ENCODE peak calls at places on chromosomes 1 and 21, in ten cellular contexts. D is cardiac muscle cell; C is adrenal gland; B is A549; Q is CD8-positive, alpha-beta T cell; G is uterus; K is Panc1; P is endodermal cell; F is sigmoid colon; Y is stomach. T is an unnamed sample.

GRCh38 chr1:219294251-219294650 is 120.6 kb downstream of the LYPLAL1 start:
- DNase-seq in K (no peak), Q (no peak), P (no peak), G (no peak), D (no peak), Y (no peak), C (no peak), F (no peak), B (no peak), T (no peak)

GRCh38 chr1:237799762-237800474 is 90.8 kb downstream of the ZP4 start:
- DNase-seq in Y (peak), G (no peak), C (peak), K (no peak), P (peak), B (peak), D (peak), F (no peak), Q (no peak), T (no peak)

GRCh38 chr1:33459766-33460543 is 12.5 kb upstream of the ZSCAN20 start:
- DNase-seq in G (no peak), Q (no peak), P (no peak), D (no peak), Y (no peak), B (no peak), K (no peak), C (no peak), F (no peak), T (no peak)

GRCh38 chr1:155079487-155080249 is 1.0 kb downstream of the EFNA3 start:
- DNase-seq in B (no peak), K (no peak), P (peak), F (peak), C (no peak), Q (no peak), D (peak), G (no peak), Y (no peak), T (no peak)

GRCh38 chr1:104671684-104672353 is 922.1 kb downstream of the AMY1C start:
- DNase-seq in Y (no peak), F (no peak), P (no peak), D (peak), K (no peak), Q (no peak), C (no peak), B (no peak), G (no peak), T (no peak)

GRCh38 chr1:209652873-209653401 is 712 bp upstream of the LAMB3 start:
- DNase-seq in K (no peak), B (no peak), C (peak), D (peak), P (peak), Y (peak), F (peak), G (no peak), Q (no peak), T (no peak)

GRCh38 chr21:16707274-16707673 is 805.6 kb upstream of the CXADR start:
- DNase-seq in D (no peak), C (no peak), B (no peak), G (no peak), P (no peak), F (no peak), K (no peak), Y (no peak), Q (no peak), T (no peak)

GRCh38 chr1:50949286-50949982 is 10.6 kb downstream of the FAF1 start:
- DNase-seq in B (no peak), Q (no peak), P (no peak), F (no peak), K (no peak), D (no peak), G (no peak), Y (no peak), C (no peak), T (no peak)

GRCh38 chr1:201348211-201348566 is 29.3 kb downstream of the TNNT2 start:
- DNase-seq in Y (peak), Q (no peak), G (no peak), D (peak), K (no peak), P (peak), F (no peak), C (peak), B (peak), T (no peak)

GRCh38 chr21:33971492-33972013 is 55.9 kb upstream of the ATP5PO start:
- DNase-seq in D (no peak), K (peak), C (no peak), P (peak), B (no peak), F (no peak), G (no peak), Y (no peak), Q (no peak), T (no peak)

GRCh38 chr1:70685300-70686286 is 274.5 kb downstream of the CTH start:
- DNase-seq in Q (no peak), B (peak), Y (peak), F (peak), C (peak), D (peak), P (peak), K (peak), G (peak), T (peak)

GRCh38 chr21:14451520-14451919 is 68.6 kb upstream of the HSPA13 start:
- DNase-seq in P (no peak), G (no peak), F (no peak), K (no peak), Q (no peak), Y (no peak), D (no peak), C (no peak), B (no peak), T (no peak)

GRCh38 chr1:32486463-32487113 is 21.7 kb downstream of the ZBTB8B start:
- DNase-seq in P (no peak), B (no peak), Y (no peak), G (no peak), K (no peak), Q (no peak), C (no peak), D (no peak), F (no peak), T (no peak)

GRCh38 chr1:19770436-19771190 is 29.1 kb downstream of the TMCO4 start:
- DNase-seq in C (no peak), K (no peak), F (no peak), G (no peak), P (no peak), Q (no peak), Y (no peak), D (peak), B (no peak), T (no peak)

GRCh38 chr1:22057861-22058260 is 5.4 kb downstream of the CDC42 start:
- DNase-seq in Q (no peak), C (no peak), D (no peak), F (no peak), K (no peak), P (no peak), Y (no peak), B (no peak), G (no peak), T (no peak)

GRCh38 chr1:17509320-17509719 is 30.2 kb upstream of the ARHGEF10L start:
- DNase-seq in K (no peak), C (no peak), G (no peak), Q (no peak), Y (no peak), D (no peak), P (no peak), F (no peak), B (no peak), T (no peak)

GRCh38 chr1:191831572-191831971 is 326.7 kb upstream of the RGS18 start:
- DNase-seq in B (no peak), Y (no peak), P (no peak), G (no peak), C (no peak), D (no peak), Q (no peak), K (no peak), F (no peak), T (no peak)

GRCh38 chr1:235996048-235996785 is 68.7 kb downstream of the NID1 start:
- DNase-seq in P (no peak), G (peak), D (peak), C (no peak), K (no peak), F (no peak), Y (no peak), B (no peak), Q (no peak), T (no peak)

GRCh38 chr1:69993787-69994186 is 211.6 kb downstream of the LRRC40 start:
- DNase-seq in P (no peak), Y (no peak), C (no peak), K (no peak), G (no peak), F (no peak), Q (no peak), D (no peak), B (no peak), T (no peak)

GRCh38 chr1:234613992-234614584 is 4.1 kb upstream of the IRF2BP2 start:
- DNase-seq in Q (no peak), B (no peak), G (no peak), Y (no peak), C (no peak), P (no peak), K (no peak), F (no peak), D (no peak), T (no peak)

GRCh38 chr1:45490121-45490622 is 791 bp downstream of the TESK2 start:
- DNase-seq in P (peak), D (no peak), K (no peak), F (no peak), Y (no peak), G (no peak), Q (no peak), C (no peak), B (no peak), T (no peak)

GRCh38 chr1:205374205-205375078 is 17.7 kb upstream of the KLHDC8A start:
- DNase-seq in P (peak), Q (no peak), F (no peak), D (no peak), B (peak), Y (no peak), K (no peak), C (no peak), G (no peak), T (no peak)

GRCh38 chr21:39189857-39190604 is 6.8 kb upstream of the PSMG1 start:
- DNase-seq in Y (no peak), B (no peak), Q (no peak), F (no peak), P (no peak), D (no peak), C (no peak), K (no peak), G (no peak), T (no peak)

GRCh38 chr1:192539450-192540132 is 36.0 kb upstream of the RGS1 start:
- DNase-seq in Y (no peak), F (no peak), G (peak), B (peak), Q (no peak), C (no peak), P (no peak), K (no peak), D (peak), T (no peak)

GRCh38 chr1:160161965-160162705 is 10.7 kb downstream of the ATP1A4 start:
- DNase-seq in G (no peak), B (no peak), C (no peak), D (peak), P (peak), F (no peak), K (no peak), Y (no peak), Q (no peak), T (no peak)

GRCh38 chr1:29145739-29146437 is 22.2 kb upstream of the TMEM200B start:
- DNase-seq in G (no peak), B (peak), F (no peak), Y (peak), C (no peak), Q (no peak), D (no peak), K (no peak), P (no peak), T (no peak)

GRCh38 chr1:19484338-19484792 is 974 bp downstream of the CAPZB start:
- DNase-seq in K (no peak), Y (no peak), G (no peak), F (peak), Q (no peak), C (no peak), B (no peak), P (no peak), D (no peak), T (no peak)

GRCh38 chr1:201676061-201676644 is 137.2 kb downstream of the NAV1 start:
- DNase-seq in F (peak), G (no peak), Q (no peak), K (no peak), C (peak), B (peak), P (peak), Y (peak), D (peak), T (no peak)

GRCh38 chr1:13901597-13901996 is 201.6 kb downstream of the PRDM2 start:
- DNase-seq in G (no peak), Y (no peak), F (no peak), B (no peak), P (no peak), C (no peak), K (no peak), D (no peak), Q (no peak), T (no peak)

GRCh38 chr1:228148971-228149340 is 774 bp upstream of the GJC2 start:
- DNase-seq in Q (no peak), F (no peak), D (no peak), G (no peak), B (no peak), P (peak), K (no peak), Y (no peak), C (peak), T (no peak)
- H3K27ac ChIP-seq in Q (no peak), F (peak), D (no peak), G (peak), B (no peak), P (no peak), K (peak), Y (peak), C (peak), T (peak)

DNA sequence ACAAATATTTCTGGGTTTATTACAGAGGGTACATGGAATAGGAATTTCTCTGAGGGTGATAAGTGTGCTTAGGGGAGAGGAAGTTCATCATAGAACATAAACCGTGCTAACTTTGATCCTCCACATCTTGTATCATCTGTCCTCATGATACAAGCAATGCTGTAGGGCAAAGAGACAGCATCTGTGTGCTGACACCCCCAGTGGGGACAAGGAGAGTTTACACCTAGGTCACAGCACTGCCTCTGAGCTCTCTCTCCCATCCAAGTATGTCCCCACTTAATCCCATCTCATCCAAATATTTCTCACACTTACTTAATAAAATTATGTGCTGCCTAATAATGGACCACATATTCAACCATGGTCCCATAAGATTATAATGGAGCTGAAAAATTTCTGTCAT is 4.3 kb upstream of the TEDDM1 start:
- DNase-seq in P (no peak), G (no peak), C (no peak), Q (no peak), B (no peak), F (no peak), K (no peak), D (no peak), Y (no peak), T (no peak)
- TF ChIP-seq CTCF in P (peak), G (no peak), C (no peak), Q (no peak), B (no peak), F (no peak), K (peak), D (no peak), Y (no peak), T (no peak)

GRCh38 chr1:164589408-164589807 is 30.4 kb downstream of the PBX1 start:
- DNase-seq in B (no peak), Q (no peak), C (no peak), D (no peak), P (peak), G (no peak), Y (no peak), F (no peak), K (no peak), T (no peak)

GRCh38 chr1:164589961-164590507 is 31.1 kb downstream of the PBX1 start:
- DNase-seq in B (no peak), F (no peak), D (no peak), P (peak), Y (no peak), K (no peak), Q (no peak), G (no peak), C (no peak), T (no peak)

GRCh38 chr1:164590592-164590991 is 31.6 kb downstream of the PBX1 start:
- DNase-seq in P (peak), F (no peak), Q (no peak), Y (no peak), G (no peak), B (no peak), D (no peak), K (no peak), C (no peak), T (no peak)

GRCh38 chr1:164587617-164588367 is 28.8 kb downstream of the PBX1 start:
- DNase-seq in B (no peak), P (peak), Y (no peak), K (no peak), D (no peak), Q (no peak), F (no peak), G (no peak), C (no peak), T (no peak)

GRCh38 chr1:164588388-164589341 is 29.7 kb downstream of the PBX1 start:
- DNase-seq in G (peak), Q (no peak), D (peak), F (peak), K (no peak), P (peak), C (peak), Y (no peak), B (no peak), T (no peak)
- H3K4me3 ChIP-seq in G (peak), Q (no peak), D (peak), F (peak), K (no peak), P (peak), C (no peak), Y (peak), B (peak), T (peak)

GRCh38 chr1:6210606-6211355 is 4.9 kb downstream of the RNF207 start:
- DNase-seq in K (no peak), G (no peak), P (no peak), D (no peak), Y (no peak), B (no peak), Q (no peak), C (no peak), F (no peak), T (no peak)
- H3K27ac ChIP-seq in K (no peak), G (no peak), P (no peak), D (no peak), Y (no peak), B (no peak), Q (no peak), C (no peak), F (no peak), T (no peak)